ENCODE peak calls at places on chromosomes 6 and 20, in four cellular contexts. One of them, this sample, is unnamed.
A peak's percentile ranks its signal among the peaks of the same experiment; 100 is the strongest.

GRCh38 chr20:22557403-22558276 is 26.7 kb downstream of the FOXA2 start:
- DNase-seq in cardiac muscle cell: no peak
- DNase-seq in PC-3: no peak
- DNase-seq in WERI-Rb-1: no peak
- DNase-seq in this sample: no peak

GRCh38 chr6:126060400-126060799 is 74.1 kb downstream of the TRMT11 start:
- DNase-seq in cardiac muscle cell: peak; percentile 41
- DNase-seq in PC-3: no peak
- DNase-seq in WERI-Rb-1: no peak
- DNase-seq in this sample: no peak

GRCh38 chr20:41607791-41608190 is 10.4 kb downstream of the CHD6 start:
- DNase-seq in cardiac muscle cell: no peak
- DNase-seq in PC-3: no peak
- DNase-seq in WERI-Rb-1: no peak
- DNase-seq in this sample: no peak

GRCh38 chr6:41597246-41598000 is 40.8 kb upstream of the MDFI start:
- DNase-seq in cardiac muscle cell: no peak
- DNase-seq in PC-3: no peak
- DNase-seq in WERI-Rb-1: no peak
- DNase-seq in this sample: no peak

GRCh38 chr6:40400738-40401137 is 186.4 kb downstream of the LRFN2 start:
- DNase-seq in cardiac muscle cell: no peak
- DNase-seq in PC-3: no peak
- DNase-seq in WERI-Rb-1: no peak
- DNase-seq in this sample: no peak

GRCh38 chr6:136213853-136214252 is 36.3 kb downstream of the MTFR2 start:
- DNase-seq in cardiac muscle cell: no peak
- DNase-seq in PC-3: no peak
- DNase-seq in WERI-Rb-1: no peak
- DNase-seq in this sample: no peak

GRCh38 chr6:39688494-39688893 is 36.7 kb downstream of the KIF6 start:
- DNase-seq in cardiac muscle cell: no peak
- DNase-seq in PC-3: peak; percentile 4
- DNase-seq in WERI-Rb-1: no peak
- DNase-seq in this sample: no peak

GRCh38 chr20:22402990-22403859 is 181.1 kb downstream of the FOXA2 start:
- DNase-seq in cardiac muscle cell: peak; percentile 7
- DNase-seq in PC-3: peak; percentile 84
- DNase-seq in WERI-Rb-1: no peak
- DNase-seq in this sample: no peak

GRCh38 chr6:4914412-4915159 is 89.3 kb downstream of the RPP40 start:
- DNase-seq in cardiac muscle cell: no peak
- DNase-seq in PC-3: peak; percentile 26
- DNase-seq in WERI-Rb-1: no peak
- DNase-seq in this sample: no peak

GRCh38 chr6:166713608-166714510 is 86.8 kb upstream of the RPS6KA2 start:
- DNase-seq in cardiac muscle cell: no peak
- DNase-seq in PC-3: no peak
- DNase-seq in WERI-Rb-1: no peak
- DNase-seq in this sample: no peak

GRCh38 chr6:29705389-29706231 is 17.6 kb upstream of the HLA-F start:
- DNase-seq in cardiac muscle cell: peak; percentile 69
- DNase-seq in PC-3: peak; percentile 78
- DNase-seq in WERI-Rb-1: peak; percentile 62
- DNase-seq in this sample: no peak

GRCh38 chr6:28643017-28643740 is 117.5 kb downstream of the GPX5 start:
- DNase-seq in cardiac muscle cell: no peak
- DNase-seq in PC-3: peak; percentile 74
- DNase-seq in WERI-Rb-1: peak; percentile 56
- DNase-seq in this sample: peak; percentile 54

GRCh38 chr20:50919567-50919966 is 11.7 kb downstream of the ADNP start:
- DNase-seq in cardiac muscle cell: no peak
- DNase-seq in PC-3: peak; percentile 58
- DNase-seq in WERI-Rb-1: no peak
- DNase-seq in this sample: no peak

GRCh38 chr6:124495316-124496176 is 466.7 kb upstream of the RNF217 start:
- DNase-seq in cardiac muscle cell: no peak
- DNase-seq in PC-3: no peak
- DNase-seq in WERI-Rb-1: no peak
- DNase-seq in this sample: no peak

GRCh38 chr6:4553387-4553786 is 222.8 kb upstream of the CDYL start:
- DNase-seq in cardiac muscle cell: no peak
- DNase-seq in PC-3: no peak
- DNase-seq in WERI-Rb-1: no peak
- DNase-seq in this sample: no peak

GRCh38 chr20:57841297-57841866 is 131.6 kb upstream of the PMEPA1 start:
- DNase-seq in cardiac muscle cell: no peak
- DNase-seq in PC-3: no peak
- DNase-seq in WERI-Rb-1: no peak
- DNase-seq in this sample: no peak
- H3K36me3 ChIP-seq in cardiac muscle cell: no peaks in the 10 kb centered on the region
- H3K36me3 ChIP-seq in PC-3: no peaks in the 10 kb centered on the region
- H3K36me3 ChIP-seq in WERI-Rb-1: no peaks in the 10 kb centered on the region
- H3K36me3 ChIP-seq in this sample: no peaks in the 10 kb centered on the region

GRCh38 chr6:158774734-158775449 is 44.3 kb downstream of the EZR start:
- DNase-seq in cardiac muscle cell: no peak
- DNase-seq in PC-3: no peak
- DNase-seq in WERI-Rb-1: no peak
- DNase-seq in this sample: no peak
- H3K4me3 ChIP-seq in cardiac muscle cell: no peak overlapping the region
- H3K4me3 ChIP-seq in PC-3: no peak overlapping the region
- H3K4me3 ChIP-seq in WERI-Rb-1: no peak overlapping the region
- H3K4me3 ChIP-seq in this sample: no peak overlapping the region

DNA sequence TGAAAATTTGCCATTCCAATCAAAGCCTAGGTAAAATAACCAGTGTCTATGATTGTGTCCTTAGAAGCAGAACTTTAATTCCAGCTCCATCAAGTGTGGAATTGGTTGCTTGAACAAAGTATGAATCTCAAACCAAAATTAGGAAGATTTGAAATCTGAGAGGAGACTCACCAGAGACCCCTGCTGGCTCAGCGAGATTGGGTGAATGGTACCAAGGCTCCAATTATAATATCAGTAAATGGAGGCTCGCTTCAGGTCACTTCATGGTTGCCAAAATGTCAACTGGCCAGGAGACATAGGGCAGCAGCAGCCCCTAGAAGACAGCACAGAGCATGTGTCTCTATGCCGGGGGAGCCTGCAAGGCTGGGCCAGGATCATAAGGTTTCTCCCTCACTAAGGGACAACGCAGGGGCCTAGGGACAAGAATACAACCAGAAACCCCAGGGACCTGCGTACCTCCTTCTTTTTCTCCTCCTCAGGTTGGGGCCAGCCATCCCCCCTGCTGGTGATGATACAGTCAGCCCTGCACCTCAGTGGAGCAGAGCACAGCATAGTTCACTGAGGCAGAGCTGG is 14.0 kb downstream of the RBL1 start:
- DNase-seq in cardiac muscle cell: no peak
- DNase-seq in PC-3: no peak
- DNase-seq in WERI-Rb-1: no peak
- DNase-seq in this sample: no peak
- H3K36me3 ChIP-seq in cardiac muscle cell: no peaks in the 10 kb centered on the region
- H3K36me3 ChIP-seq in PC-3: peaks cover 27% of the 10 kb centered on the region
- H3K36me3 ChIP-seq in WERI-Rb-1: peaks cover 66% of the 10 kb centered on the region
- H3K36me3 ChIP-seq in this sample: peaks cover 34% of the 10 kb centered on the region

GRCh38 chr6:1798965-1799325 is 189.2 kb downstream of the FOXC1 start:
- DNase-seq in cardiac muscle cell: no peak
- DNase-seq in PC-3: no peak
- DNase-seq in WERI-Rb-1: no peak
- DNase-seq in this sample: no peak

GRCh38 chr6:1806935-1807334 is 197.2 kb downstream of the FOXC1 start:
- DNase-seq in cardiac muscle cell: no peak
- DNase-seq in PC-3: no peak
- DNase-seq in WERI-Rb-1: no peak
- DNase-seq in this sample: no peak

GRCh38 chr6:1798303-1798964 is 188.7 kb downstream of the FOXC1 start:
- DNase-seq in cardiac muscle cell: no peak
- DNase-seq in PC-3: no peak
- DNase-seq in WERI-Rb-1: no peak
- DNase-seq in this sample: no peak

GRCh38 chr6:1801401-1801800 is 191.7 kb downstream of the FOXC1 start:
- DNase-seq in cardiac muscle cell: no peak
- DNase-seq in PC-3: no peak
- DNase-seq in WERI-Rb-1: no peak
- DNase-seq in this sample: no peak

DNA sequence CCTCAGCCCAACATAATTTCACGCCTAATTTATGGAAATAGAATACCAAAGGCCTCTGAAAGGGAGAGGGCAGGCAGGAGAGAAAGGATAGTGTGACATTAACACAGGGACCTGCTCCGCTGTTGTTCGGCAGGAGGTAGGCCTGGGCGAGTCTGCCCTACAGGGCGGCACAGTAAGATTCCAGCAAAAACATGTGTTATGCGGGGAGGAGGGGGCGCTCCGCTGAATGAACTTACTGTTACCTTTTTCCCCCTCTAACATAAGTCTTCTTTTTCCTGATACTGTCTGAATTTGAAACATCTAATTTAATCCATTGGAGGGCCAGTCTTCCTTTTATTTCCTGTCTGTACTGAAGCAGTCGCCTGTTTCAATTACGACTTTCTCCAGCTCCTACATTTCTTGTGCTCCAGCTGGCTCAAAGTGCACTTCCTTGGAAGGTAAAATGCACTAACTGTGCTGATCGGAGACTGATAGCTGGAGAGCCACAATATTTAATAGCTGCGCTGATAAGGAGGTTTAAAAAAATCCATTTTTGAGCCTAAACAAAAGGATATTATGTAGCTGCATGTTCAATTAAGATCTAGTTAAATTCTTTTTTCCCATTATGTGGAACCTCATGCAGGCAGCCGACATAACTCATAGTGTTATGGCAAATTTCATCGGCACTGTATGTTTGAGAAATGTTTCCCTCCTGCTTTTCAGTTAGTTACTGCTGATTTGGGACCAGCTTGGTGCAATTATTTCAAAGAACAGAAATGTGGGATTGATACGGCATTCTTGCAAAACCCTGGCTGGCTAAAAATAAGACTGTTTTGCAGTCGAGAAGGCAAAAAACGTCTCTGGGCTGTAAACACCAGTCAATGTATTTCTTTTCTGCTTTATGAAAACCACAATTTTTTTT is 193.0 kb downstream of the FOXC1 start:
- DNase-seq in cardiac muscle cell: no peak
- DNase-seq in PC-3: no peak
- DNase-seq in WERI-Rb-1: no peak
- DNase-seq in this sample: no peak
- H3K4me3 ChIP-seq in cardiac muscle cell: no peak overlapping the region
- H3K4me3 ChIP-seq in PC-3: no peak overlapping the region
- H3K4me3 ChIP-seq in WERI-Rb-1: no peak overlapping the region
- H3K4me3 ChIP-seq in this sample: no peak overlapping the region